ENCODE peak calls at places on chromosomes 7 and 10, in nine cellular contexts. Y is SK-N-SH, S is GM12865, B is mucosa of descending colon, N is lung, F is foreskin fibroblast, M is kidney epithelial cell, I is BJ, X is fibroblast of lung. J is an unnamed sample.

GRCh38 chr7:20560325-20561180 is 54.9 kb upstream of the ABCB5 start:
- DNase-seq in Y (no peak), N (no peak), S (no peak), F (no peak), X (no peak), M (no peak), I (no peak), B (no peak), J (no peak)

GRCh38 chr10:78821052-78821451 is 247.7 kb upstream of the ZMIZ1 start:
- DNase-seq in N (no peak), Y (no peak), X (no peak), F (no peak), S (no peak), I (no peak), M (no peak), B (no peak), J (no peak)

GRCh38 chr7:36607741-36608140 is 116.6 kb downstream of the AOAH start:
- DNase-seq in S (no peak), B (no peak), Y (no peak), M (no peak), F (no peak), I (no peak), N (peak; percentile 84), X (no peak), J (no peak)

GRCh38 chr10:56351909-56352630 is 9.0 kb downstream of the ZWINT start:
- DNase-seq in N (no peak), I (no peak), B (no peak), M (no peak), F (no peak), S (no peak), Y (no peak), X (no peak), J (no peak)

GRCh38 chr7:129630341-129630740 is 18.8 kb downstream of the NRF1 start:
- DNase-seq in S (no peak), F (no peak), N (no peak), M (no peak), B (no peak), X (no peak), I (no peak), Y (no peak), J (no peak)

GRCh38 chr7:73838642-73839041 is 3.7 kb downstream of the METTL27 start:
- DNase-seq in M (no peak), N (no peak), X (no peak), S (no peak), I (no peak), F (no peak), Y (no peak), B (no peak), J (no peak)

GRCh38 chr7:132251327-132251659 is 325.0 kb downstream of the PLXNA4 start:
- DNase-seq in S (no peak), X (no peak), M (peak; percentile 2), I (no peak), B (peak; percentile 89), N (peak; percentile 85), F (no peak), Y (no peak), J (peak; percentile 65)

GRCh38 chr7:55254242-55254595 is 110.9 kb upstream of the LANCL2 start:
- DNase-seq in F (no peak), I (no peak), N (no peak), M (no peak), B (no peak), S (no peak), Y (no peak), X (no peak), J (no peak)

GRCh38 chr7:158731761-158732160 is 27.2 kb upstream of the NCAPG2 start:
- DNase-seq in Y (no peak), X (no peak), B (no peak), I (no peak), M (no peak), F (no peak), N (no peak), S (no peak), J (no peak)

GRCh38 chr7:131538791-131539179 is 17.6 kb downstream of the PODXL start:
- DNase-seq in S (no peak), I (no peak), M (no peak), B (no peak), N (no peak), Y (no peak), X (no peak), F (no peak), J (peak; percentile 40)

GRCh38 chr7:64881461-64882287 is 21.4 kb upstream of the ZNF273 start:
- DNase-seq in N (peak; percentile 21), F (no peak), S (no peak), Y (peak; percentile 21), B (no peak), I (no peak), X (no peak), M (no peak), J (no peak)

GRCh38 chr10:113434950-113435349 is 117.9 kb upstream of the HABP2 start:
- DNase-seq in N (no peak), S (no peak), M (no peak), I (no peak), X (no peak), Y (no peak), F (no peak), B (no peak), J (no peak)

GRCh38 chr7:91995391-91995790 is 54.7 kb downstream of the AKAP9 start:
- DNase-seq in Y (no peak), M (no peak), B (no peak), X (no peak), S (peak; percentile 83), I (no peak), F (no peak), N (no peak), J (no peak)

GRCh38 chr10:93599335-93599734 is 1.7 kb downstream of the RBP4 start:
- DNase-seq in S (no peak), X (no peak), M (no peak), N (no peak), B (no peak), Y (no peak), F (no peak), I (no peak), J (no peak)

GRCh38 chr10:72935358-72935757 is 19.2 kb downstream of the PLA2G12B start:
- DNase-seq in S (no peak), M (peak; percentile 38), N (no peak), B (no peak), X (peak; percentile 74), F (peak; percentile 56), Y (no peak), I (no peak), J (no peak)

GRCh38 chr7:155509725-155510551 is 36.4 kb downstream of the CNPY1 start:
- DNase-seq in I (no peak), X (no peak), S (no peak), B (no peak), M (no peak), Y (no peak), N (no peak), F (no peak), J (no peak)
- H3K4me3 ChIP-seq in I (no peak overlapping the region), X (no peak overlapping the region), S (no peak overlapping the region), B (no peak overlapping the region), M (no peak overlapping the region), Y (no peak overlapping the region), N (no peak overlapping the region), F (no peak overlapping the region), J (no peak overlapping the region)

GRCh38 chr10:15824498-15824897 is 35.8 kb downstream of the MINDY3 start:
- DNase-seq in Y (peak; percentile 2), B (no peak), X (peak; percentile 64), N (no peak), F (no peak), M (no peak), I (no peak), S (no peak), J (no peak)

GRCh38 chr10:15815242-15815885 is 44.9 kb downstream of the MINDY3 start:
- DNase-seq in Y (no peak), B (no peak), I (no peak), N (no peak), S (no peak), F (no peak), X (no peak), M (no peak), J (no peak)

GRCh38 chr10:15817407-15818046 is 42.8 kb downstream of the MINDY3 start:
- DNase-seq in S (peak; percentile 18), Y (no peak), I (no peak), X (no peak), M (no peak), N (no peak), F (no peak), B (no peak), J (no peak)

DNA sequence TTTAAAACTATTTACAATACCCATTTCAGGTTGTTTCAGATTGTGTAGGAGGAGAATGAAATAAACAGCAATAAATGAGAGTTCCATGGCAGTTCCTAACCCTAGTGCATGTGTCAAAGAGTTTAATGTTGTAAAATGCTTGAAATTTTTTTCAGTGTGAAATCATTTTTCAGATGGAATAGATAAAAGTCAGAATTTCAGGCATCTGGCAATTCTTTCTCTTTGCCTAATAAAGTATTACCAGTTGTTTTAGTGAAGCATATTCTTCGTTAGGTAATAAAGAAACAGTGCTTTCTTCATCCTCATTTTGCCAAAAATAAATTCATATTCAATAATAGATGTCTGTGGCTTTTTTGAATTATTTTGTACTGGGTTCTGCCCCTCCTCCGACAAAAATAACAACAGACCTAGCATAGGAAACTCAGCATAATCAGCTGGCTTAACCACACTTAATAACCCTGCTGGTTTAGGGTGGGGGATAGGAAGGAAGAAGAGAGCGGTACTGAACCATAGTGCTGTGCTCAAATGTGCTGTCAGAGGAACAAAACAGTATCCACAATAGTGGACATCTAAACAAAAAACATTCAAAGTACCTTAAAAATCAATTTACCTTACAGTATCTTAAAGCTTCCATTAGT is 39.1 kb downstream of the MINDY3 start:
- DNase-seq in N (no peak), B (no peak), I (no peak), Y (no peak), X (no peak), M (no peak), S (no peak), F (no peak), J (no peak)
- TF ChIP-seq CTCF in N (no peak), B (no peak), I (no peak), Y (no peak), X (no peak), M (no peak), S (no peak), F (no peak), J (no peak)

GRCh38 chr10:99304857-99305220 is 24.3 kb upstream of the CNNM1 start:
- DNase-seq in F (no peak), I (no peak), S (no peak), X (no peak), Y (no peak), M (no peak), N (no peak), B (no peak), J (no peak)
- H3K4me3 ChIP-seq in F (no peak overlapping the region), I (no peak overlapping the region), S (no peak overlapping the region), X (no peak overlapping the region), Y (no peak overlapping the region), M (no peak overlapping the region), N (no peak overlapping the region), B (no peak overlapping the region), J (no peak overlapping the region)

GRCh38 chr10:61896854-61897661 is 4.4 kb upstream of the ARID5B start:
- DNase-seq in S (peak; percentile 95), I (no peak), F (peak; percentile 63), N (peak; percentile 73), Y (peak; percentile 67), M (no peak), B (peak; percentile 78), X (peak; percentile 80), J (no peak)
- TF ChIP-seq CTCF in S (peak; percentile 75), I (peak; percentile 76), F (peak; percentile 77), N (peak; percentile 51), Y (peak; percentile 62), M (peak; percentile 55), B (peak; percentile 58), X (peak; percentile 76), J (peak; percentile 67)